ENCODE peak calls at places on chromosome 15, in ten cellular contexts. H is stimulated activated CD8-positive, alpha-beta memory T cell treated with anti-CD3 and anti-CD28 coated beads, Interleukin-7, amount 100 ng/mL, for 1 hour; N is COR-L47; L is myocyte; P is activated naive CD4-positive, alpha-beta T cell; D is esophagus muscularis mucosa; K is activated T-cell treated with anti-CD3 and anti-CD28 coated beads for 24 hours; B is astrocyte of the cerebellum; V is BJ; R is T1000. Q is an unnamed sample.

GRCh38 chr15:51803961-51804360 is 25.5 kb upstream of the TMOD3 start:
- DNase-seq in H (no peak), N (no peak), L (no peak), P (no peak), D (no peak), K (no peak), B (no peak), V (no peak), R (no peak), Q (no peak)

GRCh38 chr15:39976291-39977274 is 42.7 kb downstream of the EIF2AK4 start:
- DNase-seq in H (no peak), N (peak; percentile 47), L (peak; percentile 78), P (no peak), D (no peak), K (no peak), B (no peak), V (no peak), R (peak; percentile 17), Q (peak; percentile 79)

GRCh38 chr15:74800559-74801094 is 12.0 kb upstream of the LMAN1L start:
- DNase-seq in H (no peak), N (no peak), L (no peak), P (no peak), D (no peak), K (no peak), B (no peak), V (no peak), R (no peak), Q (no peak)

GRCh38 chr15:65033659-65034269 is 4.3 kb upstream of the MTFMT start:
- DNase-seq in H (no peak), N (peak; percentile 27), L (peak; percentile 49), P (no peak), D (no peak), K (no peak), B (no peak), V (no peak), R (no peak), Q (peak; percentile 42)

GRCh38 chr15:68808091-68808490 is 12.6 kb downstream of the ANP32A start:
- DNase-seq in H (no peak), N (no peak), L (no peak), P (no peak), D (no peak), K (no peak), B (no peak), V (no peak), R (no peak), Q (no peak)

GRCh38 chr15:71125831-71126453 is 10.7 kb downstream of the THSD4 start:
- DNase-seq in H (no peak), N (no peak), L (no peak), P (no peak), D (no peak), K (no peak), B (no peak), V (no peak), R (no peak), Q (peak; percentile 30)

GRCh38 chr15:28125673-28126651 is 26.8 kb upstream of the OCA2 start:
- DNase-seq in H (no peak), N (peak; percentile 46), L (peak; percentile 71), P (no peak), D (no peak), K (no peak), B (peak; percentile 59), V (no peak), R (no peak), Q (peak; percentile 23)

GRCh38 chr15:33837294-33837693 is 131.0 kb upstream of the CHRM5 start:
- DNase-seq in H (no peak), N (no peak), L (peak; percentile 14), P (no peak), D (no peak), K (no peak), B (no peak), V (no peak), R (no peak), Q (no peak)

GRCh38 chr15:66884661-66885237 is 180.7 kb upstream of the SMAD3 start:
- DNase-seq in H (no peak), N (no peak), L (no peak), P (no peak), D (peak; percentile 34), K (no peak), B (no peak), V (no peak), R (no peak), Q (no peak)

GRCh38 chr15:77282333-77282732 is 137.6 kb downstream of the PEAK1 start:
- DNase-seq in H (no peak), N (no peak), L (peak; percentile 47), P (no peak), D (no peak), K (no peak), B (peak; percentile 63), V (peak; percentile 91), R (no peak), Q (no peak)

GRCh38 chr15:73691398-73691797 is 7.2 kb downstream of the CD276 start:
- DNase-seq in H (no peak), N (no peak), L (peak; percentile 60), P (no peak), D (no peak), K (no peak), B (no peak), V (no peak), R (no peak), Q (peak; percentile 37)

GRCh38 chr15:65275728-65276126 is 11.0 kb downstream of the PARP16 start:
- DNase-seq in H (no peak), N (no peak), L (peak; percentile 40), P (no peak), D (no peak), K (no peak), B (no peak), V (no peak), R (no peak), Q (peak; percentile 33)

GRCh38 chr15:48244923-48245322 is 38.8 kb downstream of the SLC12A1 start:
- DNase-seq in H (no peak), N (no peak), L (no peak), P (no peak), D (no peak), K (no peak), B (no peak), V (no peak), R (no peak), Q (peak; percentile 11)

GRCh38 chr15:77034620-77035467 is 36.1 kb downstream of the TSPAN3 start:
- DNase-seq in H (no peak), N (no peak), L (peak; percentile 30), P (no peak), D (no peak), K (peak; percentile 37), B (no peak), V (no peak), R (no peak), Q (no peak)

GRCh38 chr15:36612063-36612788 is 32.8 kb downstream of the CDIN1 start:
- DNase-seq in H (no peak), N (no peak), L (peak; percentile 60), P (no peak), D (no peak), K (no peak), B (no peak), V (peak; percentile 75), R (peak; percentile 40), Q (peak; percentile 88)

GRCh38 chr15:45589296-45589695 is 2.1 kb downstream of the BLOC1S6 start:
- DNase-seq in H (no peak), N (no peak), L (no peak), P (no peak), D (no peak), K (no peak), B (no peak), V (no peak), R (no peak), Q (no peak)

GRCh38 chr15:99594916-99595315 is 29.1 kb downstream of the MEF2A start:
- DNase-seq in H (no peak), N (no peak), L (no peak), P (no peak), D (no peak), K (no peak), B (no peak), V (no peak), R (no peak), Q (no peak)

GRCh38 chr15:41018534-41018933 is 65.3 kb downstream of the CHAC1 start:
- DNase-seq in H (no peak), N (no peak), L (no peak), P (no peak), D (no peak), K (no peak), B (no peak), V (no peak), R (no peak), Q (no peak)

GRCh38 chr15:77836116-77836798 is 203.5 kb upstream of the LINGO1 start:
- DNase-seq in H (no peak), N (no peak), L (peak; percentile 35), P (no peak), D (no peak), K (no peak), B (peak; percentile 12), V (no peak), R (no peak), Q (peak; percentile 50)

GRCh38 chr15:98416222-98416835 is 232.0 kb upstream of the IGF1R start:
- DNase-seq in H (no peak), N (no peak), L (no peak), P (no peak), D (no peak), K (no peak), B (no peak), V (no peak), R (no peak), Q (no peak)

GRCh38 chr15:63194291-63194681 is 4.9 kb downstream of the RAB8B start:
- DNase-seq in H (no peak), N (no peak), L (no peak), P (no peak), D (no peak), K (no peak), B (no peak), V (no peak), R (no peak), Q (no peak)

GRCh38 chr15:87829651-87830050 is 426.9 kb downstream of the NTRK3 start:
- DNase-seq in H (no peak), N (no peak), L (no peak), P (no peak), D (peak; percentile 79), K (no peak), B (no peak), V (no peak), R (no peak), Q (no peak)

GRCh38 chr15:99408236-99409096 is 157.2 kb downstream of the LRRC28 start:
- DNase-seq in H (no peak), N (no peak), L (peak; percentile 92), P (no peak), D (peak; percentile 89), K (no peak), B (peak; percentile 93), V (peak; percentile 62), R (peak; percentile 56), Q (peak; percentile 62)

GRCh38 chr15:23823508-23823907 is 136.4 kb upstream of the NDN start:
- DNase-seq in H (no peak), N (no peak), L (no peak), P (no peak), D (no peak), K (no peak), B (no peak), V (no peak), R (no peak), Q (peak; percentile 87)

GRCh38 chr15:80423215-80423614 is 19.0 kb downstream of the ARNT2 start:
- DNase-seq in H (no peak), N (no peak), L (no peak), P (no peak), D (no peak), K (no peak), B (no peak), V (no peak), R (no peak), Q (peak; percentile 11)

GRCh38 chr15:91867581-91868026 is 14.1 kb downstream of the SLCO3A1 start:
- DNase-seq in H (no peak), N (no peak), L (no peak), P (no peak), D (no peak), K (no peak), B (peak; percentile 68), V (peak; percentile 58), R (peak; percentile 72), Q (peak; percentile 97)

GRCh38 chr15:31399544-31400171 is 73.0 kb downstream of the KLF13 start:
- DNase-seq in H (no peak), N (peak; percentile 85), L (peak; percentile 59), P (no peak), D (no peak), K (no peak), B (no peak), V (no peak), R (no peak), Q (peak; percentile 49)

GRCh38 chr15:40034186-40034946 is 4.6 kb downstream of the SRP14 start:
- DNase-seq in H (no peak), N (no peak), L (peak; percentile 62), P (no peak), D (no peak), K (no peak), B (no peak), V (no peak), R (no peak), Q (no peak)